ENCODE peak calls at places on chromosomes 12 and 14, in five cellular contexts. One of them, this sample, is unnamed.
A peak's percentile ranks its signal among the peaks of the same experiment; 100 is the strongest.

GRCh38 chr12:4496145-4496838 is 42.4 kb upstream of the RAD51AP1 start:
- DNase-seq in CD4-positive, alpha-beta T cell: no peak
- DNase-seq in Panc1: no peak
- DNase-seq in HCT116: no peak
- DNase-seq in lower leg skin: no peak
- DNase-seq in this sample: no peak

GRCh38 chr12:124774462-124775167 is 89.0 kb downstream of the SCARB1 start:
- DNase-seq in CD4-positive, alpha-beta T cell: no peak
- DNase-seq in Panc1: no peak
- DNase-seq in HCT116: no peak
- DNase-seq in lower leg skin: no peak
- DNase-seq in this sample: peak; percentile 48

GRCh38 chr12:116551151-116551550 is 8.0 kb upstream of the MAP1LC3B2 start:
- DNase-seq in CD4-positive, alpha-beta T cell: no peak
- DNase-seq in Panc1: no peak
- DNase-seq in HCT116: no peak
- DNase-seq in lower leg skin: no peak
- DNase-seq in this sample: no peak

GRCh38 chr12:1629338-1630080 is 478 bp downstream of the WNT5B start:
- DNase-seq in CD4-positive, alpha-beta T cell: no peak
- DNase-seq in Panc1: no peak
- DNase-seq in HCT116: no peak
- DNase-seq in lower leg skin: no peak
- DNase-seq in this sample: peak; percentile 32

GRCh38 chr12:56311003-56311402 is 4.8 kb downstream of the CNPY2 start:
- DNase-seq in CD4-positive, alpha-beta T cell: no peak
- DNase-seq in Panc1: no peak
- DNase-seq in HCT116: no peak
- DNase-seq in lower leg skin: no peak
- DNase-seq in this sample: no peak

GRCh38 chr14:49950275-49951250 is 57.7 kb downstream of the ARF6 start:
- DNase-seq in CD4-positive, alpha-beta T cell: no peak
- DNase-seq in Panc1: no peak
- DNase-seq in HCT116: peak; percentile 66
- DNase-seq in lower leg skin: peak; percentile 93
- DNase-seq in this sample: no peak

GRCh38 chr12:120394483-120395367 is 25.8 kb upstream of the MSI1 start:
- DNase-seq in CD4-positive, alpha-beta T cell: no peak
- DNase-seq in Panc1: no peak
- DNase-seq in HCT116: no peak
- DNase-seq in lower leg skin: no peak
- DNase-seq in this sample: no peak

GRCh38 chr12:11705010-11705409 is 55.5 kb downstream of the ETV6 start:
- DNase-seq in CD4-positive, alpha-beta T cell: no peak
- DNase-seq in Panc1: no peak
- DNase-seq in HCT116: no peak
- DNase-seq in lower leg skin: no peak
- DNase-seq in this sample: no peak

GRCh38 chr12:107764626-107765025 is 3.7 kb upstream of the PRDM4 start:
- DNase-seq in CD4-positive, alpha-beta T cell: no peak
- DNase-seq in Panc1: no peak
- DNase-seq in HCT116: no peak
- DNase-seq in lower leg skin: no peak
- DNase-seq in this sample: no peak

GRCh38 chr12:124767075-124767821 is 96.4 kb downstream of the SCARB1 start:
- DNase-seq in CD4-positive, alpha-beta T cell: peak; percentile 84
- DNase-seq in Panc1: no peak
- DNase-seq in HCT116: no peak
- DNase-seq in lower leg skin: peak; percentile 96
- DNase-seq in this sample: peak; percentile 82

GRCh38 chr14:70882771-70883492 is 24.3 kb upstream of the PCNX1 start:
- DNase-seq in CD4-positive, alpha-beta T cell: no peak
- DNase-seq in Panc1: no peak
- DNase-seq in HCT116: no peak
- DNase-seq in lower leg skin: no peak
- DNase-seq in this sample: no peak

GRCh38 chr12:80195143-80195726 is 95.9 kb downstream of the OTOGL start:
- DNase-seq in CD4-positive, alpha-beta T cell: no peak
- DNase-seq in Panc1: peak; percentile 20
- DNase-seq in HCT116: peak; percentile 36
- DNase-seq in lower leg skin: no peak
- DNase-seq in this sample: no peak

GRCh38 chr14:59018978-59019377 is 169.5 kb upstream of the DAAM1 start:
- DNase-seq in CD4-positive, alpha-beta T cell: no peak
- DNase-seq in Panc1: no peak
- DNase-seq in HCT116: no peak
- DNase-seq in lower leg skin: no peak
- DNase-seq in this sample: no peak

GRCh38 chr12:98503593-98504367 is 11.6 kb upstream of the TMPO start:
- DNase-seq in CD4-positive, alpha-beta T cell: peak; percentile 96
- DNase-seq in Panc1: peak; percentile 87
- DNase-seq in HCT116: peak; percentile 89
- DNase-seq in lower leg skin: peak; percentile 99
- DNase-seq in this sample: peak; percentile 88
- TF ChIP-seq CTCF in CD4-positive, alpha-beta T cell: no peak
- TF ChIP-seq CTCF in Panc1: no peak
- TF ChIP-seq CTCF in HCT116: no peak
- TF ChIP-seq CTCF in lower leg skin: no peak
- TF ChIP-seq CTCF in this sample: no peak

GRCh38 chr14:88590173-88590572 is 27.3 kb downstream of the ZC3H14 start:
- DNase-seq in CD4-positive, alpha-beta T cell: no peak
- DNase-seq in Panc1: no peak
- DNase-seq in HCT116: no peak
- DNase-seq in lower leg skin: no peak
- DNase-seq in this sample: no peak
- TF ChIP-seq CTCF in CD4-positive, alpha-beta T cell: no peak
- TF ChIP-seq CTCF in Panc1: no peak
- TF ChIP-seq CTCF in HCT116: no peak
- TF ChIP-seq CTCF in lower leg skin: no peak
- TF ChIP-seq CTCF in this sample: no peak

GRCh38 chr12:123022846-123023245 is 42.4 kb downstream of the ARL6IP4 start:
- DNase-seq in CD4-positive, alpha-beta T cell: no peak
- DNase-seq in Panc1: no peak
- DNase-seq in HCT116: no peak
- DNase-seq in lower leg skin: no peak
- DNase-seq in this sample: no peak

GRCh38 chr12:123022205-123022604 is 41.7 kb downstream of the ARL6IP4 start:
- DNase-seq in CD4-positive, alpha-beta T cell: no peak
- DNase-seq in Panc1: no peak
- DNase-seq in HCT116: no peak
- DNase-seq in lower leg skin: no peak
- DNase-seq in this sample: no peak

GRCh38 chr12:123026094-123026853 is 45.8 kb downstream of the ARL6IP4 start:
- DNase-seq in CD4-positive, alpha-beta T cell: no peak
- DNase-seq in Panc1: no peak
- DNase-seq in HCT116: no peak
- DNase-seq in lower leg skin: no peak
- DNase-seq in this sample: no peak

GRCh38 chr12:123027726-123028445 is 47.4 kb downstream of the ARL6IP4 start:
- DNase-seq in CD4-positive, alpha-beta T cell: no peak
- DNase-seq in Panc1: no peak
- DNase-seq in HCT116: no peak
- DNase-seq in lower leg skin: no peak
- DNase-seq in this sample: no peak

DNA sequence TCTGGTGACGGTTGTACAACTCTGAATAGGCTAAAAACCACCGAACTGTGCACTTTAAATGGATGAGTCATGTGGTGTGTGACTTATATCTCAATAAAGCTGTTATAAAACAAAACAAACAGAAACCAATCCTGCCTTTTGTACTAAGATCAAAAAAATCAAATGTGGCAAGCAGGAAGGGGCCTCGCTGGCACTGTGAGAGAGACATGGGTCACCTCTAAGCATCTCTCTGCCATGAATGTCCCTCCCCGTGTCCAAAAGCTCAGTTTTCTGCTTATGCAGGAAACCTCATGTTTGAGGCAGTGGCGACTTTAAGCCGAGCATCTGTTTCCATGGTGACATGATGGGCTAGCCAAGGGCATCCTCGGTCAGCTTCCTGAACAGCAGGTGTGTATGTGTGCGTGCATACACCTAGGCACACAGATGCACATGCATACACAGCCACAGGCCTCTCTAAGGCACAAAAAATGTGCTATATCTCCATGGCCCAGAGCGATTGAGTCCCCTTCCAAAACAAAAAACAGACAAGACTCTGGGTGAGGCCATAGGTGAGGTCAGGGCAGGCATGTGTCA is 44.4 kb downstream of the ARL6IP4 start:
- DNase-seq in CD4-positive, alpha-beta T cell: no peak
- DNase-seq in Panc1: no peak
- DNase-seq in HCT116: no peak
- DNase-seq in lower leg skin: no peak
- DNase-seq in this sample: no peak
- TF ChIP-seq CTCF in CD4-positive, alpha-beta T cell: no peak
- TF ChIP-seq CTCF in Panc1: no peak
- TF ChIP-seq CTCF in HCT116: no peak
- TF ChIP-seq CTCF in lower leg skin: no peak
- TF ChIP-seq CTCF in this sample: no peak

GRCh38 chr12:31362759-31363415 is 36.9 kb upstream of the SINHCAF start:
- DNase-seq in CD4-positive, alpha-beta T cell: no peak
- DNase-seq in Panc1: no peak
- DNase-seq in HCT116: no peak
- DNase-seq in lower leg skin: no peak
- DNase-seq in this sample: no peak

GRCh38 chr12:31362115-31362758 is 36.3 kb upstream of the SINHCAF start:
- DNase-seq in CD4-positive, alpha-beta T cell: no peak
- DNase-seq in Panc1: no peak
- DNase-seq in HCT116: no peak
- DNase-seq in lower leg skin: no peak
- DNase-seq in this sample: no peak

GRCh38 chr12:31361730-31362114 is 35.8 kb upstream of the SINHCAF start:
- DNase-seq in CD4-positive, alpha-beta T cell: no peak
- DNase-seq in Panc1: no peak
- DNase-seq in HCT116: no peak
- DNase-seq in lower leg skin: no peak
- DNase-seq in this sample: no peak

GRCh38 chr12:31363416-31363809 is 37.5 kb upstream of the SINHCAF start:
- DNase-seq in CD4-positive, alpha-beta T cell: no peak
- DNase-seq in Panc1: no peak
- DNase-seq in HCT116: no peak
- DNase-seq in lower leg skin: no peak
- DNase-seq in this sample: no peak

DNA sequence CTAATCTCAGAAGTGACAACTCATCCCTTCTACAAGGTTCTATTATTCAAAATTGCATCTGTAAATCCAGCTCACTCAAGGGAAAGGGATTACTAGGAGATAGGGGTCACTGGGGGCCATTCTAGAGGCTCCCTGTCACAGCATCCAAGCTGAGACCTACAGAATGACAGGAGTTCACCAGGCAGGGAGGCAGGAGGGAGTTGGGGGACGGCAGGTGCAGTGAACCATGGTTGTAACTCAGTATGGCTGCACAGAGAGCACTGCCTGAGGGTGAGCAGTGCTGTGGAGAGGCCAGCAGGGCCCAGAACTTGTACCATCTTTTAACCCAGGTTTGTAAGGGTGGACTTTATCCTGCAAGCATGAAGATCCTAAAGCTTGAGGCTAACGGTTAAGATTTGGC is 37.9 kb upstream of the SINHCAF start:
- DNase-seq in CD4-positive, alpha-beta T cell: no peak
- DNase-seq in Panc1: no peak
- DNase-seq in HCT116: no peak
- DNase-seq in lower leg skin: no peak
- DNase-seq in this sample: no peak
- TF ChIP-seq CTCF in CD4-positive, alpha-beta T cell: no peak
- TF ChIP-seq CTCF in Panc1: no peak
- TF ChIP-seq CTCF in HCT116: no peak
- TF ChIP-seq CTCF in lower leg skin: no peak
- TF ChIP-seq CTCF in this sample: no peak

GRCh38 chr14:28635387-28635786 is 131.2 kb upstream of the FOXG1 start:
- DNase-seq in CD4-positive, alpha-beta T cell: no peak
- DNase-seq in Panc1: no peak
- DNase-seq in HCT116: peak; percentile 3
- DNase-seq in lower leg skin: no peak
- DNase-seq in this sample: no peak
- TF ChIP-seq CTCF in CD4-positive, alpha-beta T cell: peak; percentile 41
- TF ChIP-seq CTCF in Panc1: peak; percentile 36
- TF ChIP-seq CTCF in HCT116: peak; percentile 51
- TF ChIP-seq CTCF in lower leg skin: no peak
- TF ChIP-seq CTCF in this sample: no peak

GRCh38 chr14:90274019-90274418 is 17.7 kb downstream of the PSMC1 start:
- DNase-seq in CD4-positive, alpha-beta T cell: no peak
- DNase-seq in Panc1: no peak
- DNase-seq in HCT116: no peak
- DNase-seq in lower leg skin: peak; percentile 81
- DNase-seq in this sample: no peak
- TF ChIP-seq CTCF in CD4-positive, alpha-beta T cell: no peak
- TF ChIP-seq CTCF in Panc1: no peak
- TF ChIP-seq CTCF in HCT116: no peak
- TF ChIP-seq CTCF in lower leg skin: no peak
- TF ChIP-seq CTCF in this sample: no peak

DNA sequence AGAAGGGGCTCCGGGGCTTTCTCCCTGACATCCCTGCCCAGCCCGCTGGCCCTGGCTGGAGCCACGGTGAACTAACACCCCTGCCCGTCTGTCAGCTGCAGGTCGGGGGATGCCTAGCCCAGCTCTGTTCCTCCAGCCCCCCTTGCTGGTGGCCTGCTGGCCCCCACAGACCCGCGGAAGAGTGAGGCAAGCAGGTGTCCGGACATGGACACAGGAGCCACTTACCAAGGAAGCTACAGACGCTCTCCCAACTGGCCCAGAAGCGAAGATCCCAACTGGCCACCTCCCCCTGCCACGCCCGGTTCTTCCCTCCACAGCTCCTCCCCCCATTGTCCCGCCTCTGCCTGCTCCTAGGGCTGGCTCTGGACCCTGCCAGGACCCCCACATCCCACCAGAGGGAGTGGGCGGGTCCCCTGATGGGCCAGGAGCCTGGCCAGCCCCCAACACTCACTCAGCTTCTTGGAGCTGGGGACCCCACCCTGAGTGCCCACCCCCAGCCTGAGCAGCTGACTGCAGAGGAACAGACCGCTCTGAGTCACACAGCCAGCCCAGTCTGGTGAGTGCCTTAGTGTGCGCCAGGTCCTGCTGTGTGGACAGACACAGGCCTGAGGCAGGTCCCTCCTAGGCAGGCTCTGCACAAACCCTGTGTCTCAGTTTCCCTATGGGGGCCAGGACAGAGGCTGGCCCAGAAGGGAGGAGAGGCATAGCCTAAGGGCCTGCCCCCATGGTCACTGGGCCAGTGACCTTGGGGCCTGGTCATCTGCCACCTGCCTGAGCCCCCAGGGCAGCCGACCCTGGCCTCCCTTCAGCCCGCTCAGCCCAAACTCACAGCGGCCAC is 7.7 kb downstream of the AHNAK2 start:
- DNase-seq in CD4-positive, alpha-beta T cell: no peak
- DNase-seq in Panc1: no peak
- DNase-seq in HCT116: peak; percentile 56
- DNase-seq in lower leg skin: peak; percentile 98
- DNase-seq in this sample: no peak
- TF ChIP-seq CTCF in CD4-positive, alpha-beta T cell: no peak
- TF ChIP-seq CTCF in Panc1: no peak
- TF ChIP-seq CTCF in HCT116: no peak
- TF ChIP-seq CTCF in lower leg skin: no peak
- TF ChIP-seq CTCF in this sample: no peak

DNA sequence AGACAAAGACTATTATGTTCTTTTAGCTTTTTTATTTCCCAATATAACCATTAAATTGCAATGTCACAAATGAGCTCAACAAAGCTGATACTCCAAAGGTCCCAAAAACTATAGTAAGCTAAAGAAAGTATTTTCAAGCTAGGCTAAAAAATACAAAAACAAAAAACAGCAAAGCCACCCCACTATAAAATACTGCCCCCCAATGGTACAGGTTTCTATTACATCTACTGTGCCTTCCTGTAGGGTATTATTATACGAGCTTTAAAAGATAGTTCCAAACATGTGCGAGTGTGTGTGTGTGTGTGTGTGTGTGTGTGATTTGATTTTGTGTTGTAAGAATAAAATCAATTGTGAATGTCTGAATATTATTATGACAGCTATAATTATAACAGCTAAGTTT is 1.1 kb downstream of the IFNG start:
- DNase-seq in CD4-positive, alpha-beta T cell: no peak
- DNase-seq in Panc1: no peak
- DNase-seq in HCT116: peak; percentile 40
- DNase-seq in lower leg skin: no peak
- DNase-seq in this sample: no peak
- TF ChIP-seq CTCF in CD4-positive, alpha-beta T cell: peak; percentile 54
- TF ChIP-seq CTCF in Panc1: peak; percentile 59
- TF ChIP-seq CTCF in HCT116: peak; percentile 76
- TF ChIP-seq CTCF in lower leg skin: no peak
- TF ChIP-seq CTCF in this sample: no peak